ENCODE peak calls at places on chromosomes 6 and 20, in nine cellular contexts. S, R, E, A, K, D, P, Q and O are unnamed samples.

GRCh38 chr20:36181934-36182603 is 27.5 kb downstream of the EPB41L1 start:
- DNase-seq in K (no peak), A (no peak), E (no peak), D (no peak), S (peak), R (no peak), P (no peak), Q (no peak), O (no peak)

GRCh38 chr6:138099832-138100231 is 7.4 kb downstream of the PERP start:
- DNase-seq in K (no peak), A (no peak), D (no peak), S (peak), Q (no peak), R (no peak), P (no peak), E (no peak), O (no peak)

GRCh38 chr6:111700135-111700690 is 94.5 kb upstream of the TRAF3IP2 start:
- DNase-seq in Q (no peak), S (no peak), P (no peak), A (no peak), D (no peak), K (no peak), R (no peak), E (no peak), O (no peak)

GRCh38 chr20:11646359-11646758 is 271.3 kb upstream of the BTBD3 start:
- DNase-seq in A (no peak), S (no peak), R (no peak), D (no peak), P (no peak), K (no peak), Q (no peak), E (no peak), O (no peak)

GRCh38 chr6:124298682-124299081 is 495.0 kb downstream of the NKAIN2 start:
- DNase-seq in R (no peak), D (no peak), Q (no peak), K (no peak), S (no peak), P (peak), E (no peak), A (no peak), O (peak)

GRCh38 chr6:145809785-145810184 is 4.8 kb downstream of the FBXO30 start:
- DNase-seq in P (no peak), D (no peak), K (no peak), A (no peak), E (no peak), R (no peak), S (peak), Q (no peak), O (no peak)

GRCh38 chr20:5061209-5061608 is 58.5 kb downstream of the PCNA start:
- DNase-seq in R (no peak), K (no peak), D (no peak), S (peak), A (no peak), P (no peak), Q (no peak), E (no peak), O (no peak)

GRCh38 chr6:106116125-106116524 is 30.0 kb downstream of the PRDM1 start:
- DNase-seq in Q (no peak), K (peak), D (peak), R (no peak), P (no peak), E (no peak), S (peak), A (no peak), O (no peak)

GRCh38 chr20:36236786-36237121 is 476 bp downstream of the AAR2 start:
- DNase-seq in K (no peak), Q (no peak), P (no peak), R (no peak), S (no peak), E (no peak), A (no peak), D (no peak), O (no peak)